ENCODE peak calls at places on chromosomes 2 and 18, in nine cellular contexts. One of them, this sample, is unnamed.
A peak's percentile ranks its signal among the peaks of the same experiment; 100 is the strongest.

GRCh38 chr18:31741096-31741735 is 19.5 kb downstream of the SLC25A52 start:
- DNase-seq in lower lobe of right lung: no peak
- DNase-seq in colonic mucosa: peak; percentile 48
- DNase-seq in psoas muscle: no peak
- DNase-seq in foreskin keratinocyte: no peak
- DNase-seq in HepG2: peak; percentile 41
- DNase-seq in right lobe of liver: peak; percentile 54
- DNase-seq in pancreas: peak; percentile 29
- DNase-seq in neural progenitor cell: peak; percentile 45
- DNase-seq in this sample: no peak

GRCh38 chr2:8573234-8573941 is 108.5 kb upstream of the ID2 start:
- DNase-seq in lower lobe of right lung: no peak
- DNase-seq in colonic mucosa: peak; percentile 67
- DNase-seq in psoas muscle: no peak
- DNase-seq in foreskin keratinocyte: no peak
- DNase-seq in HepG2: peak; percentile 47
- DNase-seq in right lobe of liver: peak; percentile 39
- DNase-seq in pancreas: no peak
- DNase-seq in neural progenitor cell: no peak
- DNase-seq in this sample: no peak

GRCh38 chr2:107108556-107108955 is 222.6 kb upstream of the ST6GAL2 start:
- DNase-seq in lower lobe of right lung: no peak
- DNase-seq in colonic mucosa: no peak
- DNase-seq in psoas muscle: no peak
- DNase-seq in foreskin keratinocyte: no peak
- DNase-seq in HepG2: no peak
- DNase-seq in right lobe of liver: no peak
- DNase-seq in pancreas: no peak
- DNase-seq in neural progenitor cell: no peak
- DNase-seq in this sample: no peak

GRCh38 chr2:14673351-14673875 is 40.9 kb downstream of the LRATD1 start:
- DNase-seq in lower lobe of right lung: no peak
- DNase-seq in colonic mucosa: no peak
- DNase-seq in psoas muscle: no peak
- DNase-seq in foreskin keratinocyte: no peak
- DNase-seq in HepG2: no peak
- DNase-seq in right lobe of liver: no peak
- DNase-seq in pancreas: no peak
- DNase-seq in neural progenitor cell: peak; percentile 17
- DNase-seq in this sample: no peak

GRCh38 chr2:204538179-204539009 is 6.9 kb upstream of the PARD3B start:
- DNase-seq in lower lobe of right lung: no peak
- DNase-seq in colonic mucosa: no peak
- DNase-seq in psoas muscle: no peak
- DNase-seq in foreskin keratinocyte: no peak
- DNase-seq in HepG2: no peak
- DNase-seq in right lobe of liver: no peak
- DNase-seq in pancreas: peak; percentile 31
- DNase-seq in neural progenitor cell: peak; percentile 63
- DNase-seq in this sample: no peak

GRCh38 chr2:26685312-26685711 is 7.2 kb upstream of the KCNK3 start:
- DNase-seq in lower lobe of right lung: no peak
- DNase-seq in colonic mucosa: no peak
- DNase-seq in psoas muscle: no peak
- DNase-seq in foreskin keratinocyte: no peak
- DNase-seq in HepG2: no peak
- DNase-seq in right lobe of liver: no peak
- DNase-seq in pancreas: no peak
- DNase-seq in neural progenitor cell: no peak
- DNase-seq in this sample: no peak

GRCh38 chr2:134203175-134203574 is 50.7 kb upstream of the MGAT5 start:
- DNase-seq in lower lobe of right lung: no peak
- DNase-seq in colonic mucosa: no peak
- DNase-seq in psoas muscle: no peak
- DNase-seq in foreskin keratinocyte: no peak
- DNase-seq in HepG2: no peak
- DNase-seq in right lobe of liver: no peak
- DNase-seq in pancreas: no peak
- DNase-seq in neural progenitor cell: no peak
- DNase-seq in this sample: no peak

GRCh38 chr2:39994151-39994550 is 215.1 kb upstream of the THUMPD2 start:
- DNase-seq in lower lobe of right lung: no peak
- DNase-seq in colonic mucosa: no peak
- DNase-seq in psoas muscle: no peak
- DNase-seq in foreskin keratinocyte: peak; percentile 62
- DNase-seq in HepG2: no peak
- DNase-seq in right lobe of liver: no peak
- DNase-seq in pancreas: no peak
- DNase-seq in neural progenitor cell: no peak
- DNase-seq in this sample: no peak

GRCh38 chr2:202149155-202149762 is 76.2 kb downstream of the KIAA2012 start:
- DNase-seq in lower lobe of right lung: no peak
- DNase-seq in colonic mucosa: no peak
- DNase-seq in psoas muscle: peak; percentile 42
- DNase-seq in foreskin keratinocyte: no peak
- DNase-seq in HepG2: no peak
- DNase-seq in right lobe of liver: no peak
- DNase-seq in pancreas: no peak
- DNase-seq in neural progenitor cell: peak; percentile 92
- DNase-seq in this sample: no peak

GRCh38 chr18:7221424-7222155 is 9.3 kb upstream of the LRRC30 start:
- DNase-seq in lower lobe of right lung: no peak
- DNase-seq in colonic mucosa: peak; percentile 20
- DNase-seq in psoas muscle: no peak
- DNase-seq in foreskin keratinocyte: peak; percentile 37
- DNase-seq in HepG2: peak; percentile 59
- DNase-seq in right lobe of liver: peak; percentile 52
- DNase-seq in pancreas: no peak
- DNase-seq in neural progenitor cell: peak; percentile 91
- DNase-seq in this sample: no peak

GRCh38 chr18:52288403-52289004 is 51.5 kb upstream of the DCC start:
- DNase-seq in lower lobe of right lung: peak; percentile 51
- DNase-seq in colonic mucosa: peak; percentile 23
- DNase-seq in psoas muscle: no peak
- DNase-seq in foreskin keratinocyte: no peak
- DNase-seq in HepG2: peak; percentile 17
- DNase-seq in right lobe of liver: peak; percentile 51
- DNase-seq in pancreas: peak; percentile 26
- DNase-seq in neural progenitor cell: peak; percentile 66
- DNase-seq in this sample: no peak

GRCh38 chr2:189178726-189179606 is 595 bp downstream of the COL5A2 start:
- DNase-seq in lower lobe of right lung: no peak
- DNase-seq in colonic mucosa: no peak
- DNase-seq in psoas muscle: no peak
- DNase-seq in foreskin keratinocyte: peak; percentile 38
- DNase-seq in HepG2: no peak
- DNase-seq in right lobe of liver: no peak
- DNase-seq in pancreas: no peak
- DNase-seq in neural progenitor cell: peak; percentile 43
- DNase-seq in this sample: no peak

GRCh38 chr2:168599738-168600137 is 143.7 kb downstream of the CERS6 start:
- DNase-seq in lower lobe of right lung: no peak
- DNase-seq in colonic mucosa: no peak
- DNase-seq in psoas muscle: no peak
- DNase-seq in foreskin keratinocyte: peak; percentile 21
- DNase-seq in HepG2: no peak
- DNase-seq in right lobe of liver: no peak
- DNase-seq in pancreas: no peak
- DNase-seq in neural progenitor cell: no peak
- DNase-seq in this sample: no peak

GRCh38 chr2:219253753-219254589 is at the start of gene TUBA4A:
- DNase-seq in lower lobe of right lung: peak; percentile 93
- DNase-seq in colonic mucosa: peak; percentile 94
- DNase-seq in psoas muscle: peak; percentile 90
- DNase-seq in foreskin keratinocyte: no peak
- DNase-seq in HepG2: peak; percentile 58
- DNase-seq in right lobe of liver: peak; percentile 92
- DNase-seq in pancreas: peak; percentile 93
- DNase-seq in neural progenitor cell: peak; percentile 86
- DNase-seq in this sample: peak; percentile 95

GRCh38 chr2:39902103-39902502 is 123.0 kb upstream of the THUMPD2 start:
- DNase-seq in lower lobe of right lung: no peak
- DNase-seq in colonic mucosa: no peak
- DNase-seq in psoas muscle: no peak
- DNase-seq in foreskin keratinocyte: peak; percentile 56
- DNase-seq in HepG2: no peak
- DNase-seq in right lobe of liver: no peak
- DNase-seq in pancreas: no peak
- DNase-seq in neural progenitor cell: no peak
- DNase-seq in this sample: no peak

GRCh38 chr2:47512581-47513083 is 109.7 kb downstream of the MSH2 start:
- DNase-seq in lower lobe of right lung: no peak
- DNase-seq in colonic mucosa: no peak
- DNase-seq in psoas muscle: no peak
- DNase-seq in foreskin keratinocyte: no peak
- DNase-seq in HepG2: peak; percentile 54
- DNase-seq in right lobe of liver: no peak
- DNase-seq in pancreas: no peak
- DNase-seq in neural progenitor cell: no peak
- DNase-seq in this sample: no peak

GRCh38 chr18:374735-375168 is 106.9 kb upstream of the THOC1 start:
- DNase-seq in lower lobe of right lung: no peak
- DNase-seq in colonic mucosa: no peak
- DNase-seq in psoas muscle: no peak
- DNase-seq in foreskin keratinocyte: no peak
- DNase-seq in HepG2: no peak
- DNase-seq in right lobe of liver: no peak
- DNase-seq in pancreas: peak; percentile 71
- DNase-seq in neural progenitor cell: no peak
- DNase-seq in this sample: no peak

GRCh38 chr18:31343454-31343853 is 25.5 kb downstream of the DSG1 start:
- DNase-seq in lower lobe of right lung: no peak
- DNase-seq in colonic mucosa: no peak
- DNase-seq in psoas muscle: no peak
- DNase-seq in foreskin keratinocyte: no peak
- DNase-seq in HepG2: no peak
- DNase-seq in right lobe of liver: no peak
- DNase-seq in pancreas: no peak
- DNase-seq in neural progenitor cell: no peak
- DNase-seq in this sample: no peak

GRCh38 chr2:112059671-112060070 is 4.6 kb downstream of the TMEM87B start:
- DNase-seq in lower lobe of right lung: no peak
- DNase-seq in colonic mucosa: peak; percentile 23
- DNase-seq in psoas muscle: no peak
- DNase-seq in foreskin keratinocyte: no peak
- DNase-seq in HepG2: no peak
- DNase-seq in right lobe of liver: no peak
- DNase-seq in pancreas: no peak
- DNase-seq in neural progenitor cell: no peak
- DNase-seq in this sample: no peak

GRCh38 chr2:9251154-9252001 is 44.8 kb downstream of the ASAP2 start:
- DNase-seq in lower lobe of right lung: no peak
- DNase-seq in colonic mucosa: no peak
- DNase-seq in psoas muscle: peak; percentile 44
- DNase-seq in foreskin keratinocyte: peak; percentile 85
- DNase-seq in HepG2: no peak
- DNase-seq in right lobe of liver: no peak
- DNase-seq in pancreas: no peak
- DNase-seq in neural progenitor cell: no peak
- DNase-seq in this sample: no peak

DNA sequence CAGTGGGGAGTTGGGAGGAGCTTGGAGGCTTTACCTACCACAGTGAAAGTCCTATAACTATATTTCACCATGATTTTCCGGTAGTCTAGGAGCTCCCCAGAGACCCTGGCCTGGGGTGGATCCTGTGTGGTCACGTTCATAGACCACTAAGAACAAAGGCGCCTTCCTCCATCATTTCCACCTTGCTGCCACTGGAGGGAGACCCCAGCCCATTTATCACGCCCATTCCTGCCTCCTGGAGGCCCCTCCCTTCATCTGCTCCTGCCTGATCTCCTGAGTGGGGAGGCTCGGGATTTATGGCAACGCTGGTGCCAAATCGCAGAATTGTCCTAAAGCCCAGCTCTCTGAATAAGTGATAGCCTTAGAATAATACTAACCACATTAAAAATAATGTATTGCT is 507.6 kb upstream of the SPHKAP start:
- DNase-seq in lower lobe of right lung: no peak
- DNase-seq in colonic mucosa: no peak
- DNase-seq in psoas muscle: no peak
- DNase-seq in foreskin keratinocyte: no peak
- DNase-seq in HepG2: no peak
- DNase-seq in right lobe of liver: no peak
- DNase-seq in pancreas: no peak
- DNase-seq in neural progenitor cell: peak; percentile 80
- DNase-seq in this sample: no peak
- TF ChIP-seq CTCF in lower lobe of right lung: peak; percentile 28
- TF ChIP-seq CTCF in colonic mucosa: no peak
- TF ChIP-seq CTCF in psoas muscle: no peak
- TF ChIP-seq CTCF in foreskin keratinocyte: peak; percentile 54
- TF ChIP-seq CTCF in HepG2: peak; percentile 38
- TF ChIP-seq CTCF in right lobe of liver: no peak
- TF ChIP-seq CTCF in pancreas: no peak
- TF ChIP-seq CTCF in neural progenitor cell: peak; percentile 77
- TF ChIP-seq CTCF in this sample: no peak

GRCh38 chr2:119234021-119235019 is 10.7 kb downstream of the STEAP3 start:
- DNase-seq in lower lobe of right lung: no peak
- DNase-seq in colonic mucosa: no peak
- DNase-seq in psoas muscle: no peak
- DNase-seq in foreskin keratinocyte: no peak
- DNase-seq in HepG2: peak; percentile 50
- DNase-seq in right lobe of liver: no peak
- DNase-seq in pancreas: no peak
- DNase-seq in neural progenitor cell: peak; percentile 90
- DNase-seq in this sample: no peak
- H3K4me1 ChIP-seq in lower lobe of right lung: no peaks in the 10 kb centered on the region
- H3K4me1 ChIP-seq in colonic mucosa: no peaks in the 10 kb centered on the region
- H3K4me1 ChIP-seq in psoas muscle: peaks cover 95% of the 10 kb centered on the region
- H3K4me1 ChIP-seq in foreskin keratinocyte: peaks cover 23% of the 10 kb centered on the region
- H3K4me1 ChIP-seq in HepG2: peaks cover 27% of the 10 kb centered on the region
- H3K4me1 ChIP-seq in right lobe of liver: no peaks in the 10 kb centered on the region
- H3K4me1 ChIP-seq in pancreas: no peaks in the 10 kb centered on the region
- H3K4me1 ChIP-seq in neural progenitor cell: peaks cover 27% of the 10 kb centered on the region
- H3K4me1 ChIP-seq in this sample: no peaks in the 10 kb centered on the region

DNA sequence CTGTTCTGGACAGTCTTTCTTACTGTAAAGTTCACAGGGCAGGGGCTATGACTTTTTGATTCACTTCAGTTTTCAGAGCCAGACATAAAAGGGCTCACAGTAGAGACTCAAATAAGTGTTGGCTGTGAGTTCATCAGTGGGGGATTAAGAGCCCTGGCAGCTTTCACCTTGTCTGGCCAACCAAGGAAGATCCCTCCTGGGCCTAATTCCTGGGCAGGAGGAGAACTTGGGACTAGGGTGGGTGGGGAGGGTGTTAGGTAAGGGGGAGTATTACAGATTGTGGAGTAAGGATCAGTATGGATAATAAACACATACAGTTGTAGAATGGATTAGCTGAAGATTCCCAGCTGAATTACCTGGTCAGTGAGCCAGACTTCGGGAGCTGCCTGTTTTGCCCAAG is 904 bp upstream of the SFXN5 start:
- DNase-seq in lower lobe of right lung: no peak
- DNase-seq in colonic mucosa: no peak
- DNase-seq in psoas muscle: no peak
- DNase-seq in foreskin keratinocyte: no peak
- DNase-seq in HepG2: no peak
- DNase-seq in right lobe of liver: no peak
- DNase-seq in pancreas: no peak
- DNase-seq in neural progenitor cell: no peak
- DNase-seq in this sample: no peak
- TF ChIP-seq CTCF in lower lobe of right lung: no peak
- TF ChIP-seq CTCF in colonic mucosa: no peak
- TF ChIP-seq CTCF in psoas muscle: no peak
- TF ChIP-seq CTCF in foreskin keratinocyte: no peak
- TF ChIP-seq CTCF in HepG2: no peak
- TF ChIP-seq CTCF in right lobe of liver: no peak
- TF ChIP-seq CTCF in pancreas: no peak
- TF ChIP-seq CTCF in neural progenitor cell: no peak
- TF ChIP-seq CTCF in this sample: no peak

GRCh38 chr2:55014962-55015939 is 35.0 kb downstream of the RTN4 start:
- DNase-seq in lower lobe of right lung: no peak
- DNase-seq in colonic mucosa: peak; percentile 76
- DNase-seq in psoas muscle: no peak
- DNase-seq in foreskin keratinocyte: peak; percentile 27
- DNase-seq in HepG2: peak; percentile 91
- DNase-seq in right lobe of liver: peak; percentile 76
- DNase-seq in pancreas: peak; percentile 25
- DNase-seq in neural progenitor cell: peak; percentile 52
- DNase-seq in this sample: no peak
- H3K4me1 ChIP-seq in lower lobe of right lung: peaks cover 80% of the 10 kb centered on the region
- H3K4me1 ChIP-seq in colonic mucosa: peaks cover 31% of the 10 kb centered on the region
- H3K4me1 ChIP-seq in psoas muscle: peaks cover 38% of the 10 kb centered on the region
- H3K4me1 ChIP-seq in foreskin keratinocyte: peaks cover 80% of the 10 kb centered on the region
- H3K4me1 ChIP-seq in HepG2: peaks cover 67% of the 10 kb centered on the region
- H3K4me1 ChIP-seq in right lobe of liver: peaks cover 2% of the 10 kb centered on the region
- H3K4me1 ChIP-seq in pancreas: peaks cover 38% of the 10 kb centered on the region
- H3K4me1 ChIP-seq in neural progenitor cell: peaks cover 28% of the 10 kb centered on the region
- H3K4me1 ChIP-seq in this sample: peaks cover 31% of the 10 kb centered on the region

This sample was measured in kidney.